ENCODE peak calls at places on chromosomes 16 and 17, in ten cellular contexts. D, E, G, Z, R, F, U, L, M and Q are unnamed samples.

GRCh38 chr17:78883533-78884131 is 19.4 kb downstream of the CEP295NL start:
- DNase-seq in U (peak; percentile 80), E (no peak), D (peak; percentile 57), L (peak; percentile 64), R (peak; percentile 77), G (peak; percentile 97), F (peak; percentile 91), Z (no peak), M (no peak), Q (no peak)

GRCh38 chr16:6482861-6483530 is 849.6 kb upstream of the RBFOX1 start:
- DNase-seq in R (peak; percentile 68), D (no peak), U (no peak), G (no peak), M (no peak), Z (no peak), L (no peak), E (no peak), F (no peak), Q (no peak)

GRCh38 chr17:81036128-81036891 is 1.4 kb downstream of the BAIAP2 start:
- DNase-seq in U (no peak), R (no peak), F (no peak), L (peak; percentile 30), D (no peak), M (no peak), E (no peak), G (no peak), Z (no peak), Q (no peak)

GRCh38 chr16:85975421-85976100 is 76.6 kb downstream of the IRF8 start:
- DNase-seq in G (no peak), L (no peak), R (no peak), D (no peak), M (no peak), E (no peak), U (no peak), Z (no peak), F (no peak), Q (no peak)

GRCh38 chr16:86991679-86992078 is 325.5 kb downstream of the C16orf95 start:
- DNase-seq in Z (no peak), E (no peak), M (no peak), F (no peak), D (no peak), L (no peak), R (no peak), G (peak; percentile 55), U (peak; percentile 34), Q (peak; percentile 20)

GRCh38 chr16:79484237-79484636 is 116.3 kb downstream of the MAF start:
- DNase-seq in Z (no peak), R (no peak), U (no peak), D (no peak), E (no peak), G (peak; percentile 63), M (no peak), F (no peak), L (no peak), Q (no peak)

GRCh38 chr17:80141463-80142165 is 5.3 kb downstream of the EIF4A3 start:
- DNase-seq in F (no peak), E (no peak), M (no peak), R (no peak), D (no peak), L (no peak), U (no peak), Z (no peak), G (no peak), Q (no peak)

GRCh38 chr16:26905336-26905735 is 161.4 kb upstream of the C16orf82 start:
- DNase-seq in D (no peak), E (no peak), M (no peak), Z (no peak), L (no peak), F (no peak), R (no peak), G (peak; percentile 64), U (no peak), Q (no peak)

GRCh38 chr16:84942786-84943185 is 68.5 kb downstream of the ZDHHC7 start:
- DNase-seq in R (no peak), L (no peak), G (peak; percentile 50), D (no peak), U (no peak), F (no peak), Z (no peak), E (no peak), M (no peak), Q (no peak)

GRCh38 chr16:79991918-79992317 is 391.4 kb upstream of the MAF start:
- DNase-seq in Z (no peak), U (no peak), F (no peak), L (no peak), D (no peak), R (no peak), G (no peak), E (no peak), M (no peak), Q (no peak)

GRCh38 chr17:20123209-20123608 is 114.0 kb downstream of the SPECC1 start:
- DNase-seq in G (no peak), D (no peak), U (no peak), R (peak; percentile 60), F (no peak), M (no peak), Z (no peak), L (no peak), E (no peak), Q (no peak)

GRCh38 chr16:85168732-85169256 is 56.5 kb upstream of the CIBAR2 start:
- DNase-seq in E (no peak), D (no peak), G (peak; percentile 45), R (peak; percentile 66), Z (no peak), F (peak; percentile 30), L (no peak), M (no peak), U (no peak), Q (no peak)

GRCh38 chr16:11121083-11121482 is 134.9 kb downstream of the SOCS1 start:
- DNase-seq in Z (no peak), U (no peak), M (no peak), D (no peak), L (no peak), F (no peak), R (no peak), E (no peak), G (no peak), Q (no peak)

GRCh38 chr16:29811896-29812665 is at the start of gene PRRT2:
- DNase-seq in Z (peak; percentile 39), M (peak; percentile 70), F (no peak), U (no peak), G (peak; percentile 63), E (no peak), R (peak; percentile 80), D (no peak), L (peak; percentile 70), Q (no peak)

GRCh38 chr16:59510008-59510424 is 775.9 kb upstream of the GOT2 start:
- DNase-seq in Z (no peak), L (no peak), R (no peak), M (no peak), F (no peak), D (no peak), U (no peak), E (no peak), G (no peak), Q (no peak)

GRCh38 chr16:57912529-57913260 is 58.2 kb downstream of the CNGB1 start:
- DNase-seq in Z (no peak), M (no peak), L (no peak), D (no peak), E (no peak), R (no peak), F (no peak), G (no peak), U (no peak), Q (no peak)

GRCh38 chr16:27511657-27512056 is 38.1 kb downstream of the GTF3C1 start:
- DNase-seq in M (no peak), R (no peak), L (no peak), Z (no peak), D (no peak), U (no peak), G (no peak), E (no peak), F (no peak), Q (no peak)

GRCh38 chr16:88844412-88845118 is 12.2 kb downstream of the GALNS start:
- DNase-seq in U (no peak), M (no peak), L (no peak), G (no peak), F (no peak), D (no peak), R (no peak), E (no peak), Z (no peak), Q (no peak)

GRCh38 chr17:49525831-49526741 is 31.0 kb downstream of the NGFR start:
- DNase-seq in E (no peak), F (no peak), D (no peak), U (no peak), G (no peak), Z (no peak), R (no peak), M (no peak), L (no peak), Q (no peak)

GRCh38 chr17:50211249-50212120 is 10.1 kb upstream of the COL1A1 start:
- DNase-seq in F (no peak), Z (no peak), G (peak; percentile 87), U (no peak), E (no peak), M (peak; percentile 10), R (no peak), D (no peak), L (no peak), Q (no peak)